ENCODE peak calls at places on chromosome 20, in nine cellular contexts. P, H, W, A, T, F, I, Y and Z are unnamed samples.

GRCh38 chr20:24936526-24937407 is 12.3 kb upstream of the CST7 start:
- DNase-seq in P (no peak), H (no peak), W (no peak), A (no peak), T (no peak), F (no peak), I (no peak), Y (no peak), Z (no peak)

GRCh38 chr20:32752458-32753250 is 9.4 kb upstream of the COMMD7 start:
- DNase-seq in P (no peak), H (no peak), W (no peak), A (no peak), T (no peak), F (no peak), I (no peak), Y (no peak), Z (peak; percentile 98)

GRCh38 chr20:16654858-16655257 is 75.0 kb upstream of the SNRPB2 start:
- DNase-seq in P (no peak), H (no peak), W (no peak), A (no peak), T (no peak), F (no peak), I (no peak), Y (no peak), Z (no peak)

GRCh38 chr20:48616481-48616880 is 211.3 kb downstream of the PREX1 start:
- DNase-seq in P (no peak), H (no peak), W (no peak), A (no peak), T (no peak), F (peak; percentile 38), I (no peak), Y (no peak), Z (no peak)

GRCh38 chr20:51287628-51288413 is 254.7 kb downstream of the NFATC2 start:
- DNase-seq in P (no peak), H (no peak), W (no peak), A (no peak), T (no peak), F (no peak), I (no peak), Y (no peak), Z (no peak)

GRCh38 chr20:49437057-49437456 is 45.4 kb downstream of the KCNB1 start:
- DNase-seq in P (no peak), H (no peak), W (no peak), A (no peak), T (no peak), F (no peak), I (no peak), Y (no peak), Z (no peak)

GRCh38 chr20:33408716-33409654 is 7.7 kb upstream of the CDK5RAP1 start:
- DNase-seq in P (no peak), H (no peak), W (no peak), A (no peak), T (no peak), F (no peak), I (no peak), Y (no peak), Z (no peak)

GRCh38 chr20:5221078-5221430 is 94.2 kb downstream of the CDS2 start:
- DNase-seq in P (no peak), H (no peak), W (no peak), A (no peak), T (no peak), F (no peak), I (no peak), Y (no peak), Z (no peak)

GRCh38 chr20:21322921-21323321 is 19.8 kb downstream of the XRN2 start:
- DNase-seq in P (no peak), H (no peak), W (no peak), A (no peak), T (no peak), F (no peak), I (no peak), Y (no peak), Z (no peak)

GRCh38 chr20:42634096-42634495 is 555.6 kb downstream of the PTPRT start:
- DNase-seq in P (no peak), H (no peak), W (no peak), A (no peak), T (no peak), F (no peak), I (no peak), Y (no peak), Z (no peak)

GRCh38 chr20:52783769-52784168 is 188.4 kb upstream of the TSHZ2 start:
- DNase-seq in P (no peak), H (no peak), W (no peak), A (no peak), T (no peak), F (no peak), I (peak; percentile 24), Y (no peak), Z (peak; percentile 24)

DNA sequence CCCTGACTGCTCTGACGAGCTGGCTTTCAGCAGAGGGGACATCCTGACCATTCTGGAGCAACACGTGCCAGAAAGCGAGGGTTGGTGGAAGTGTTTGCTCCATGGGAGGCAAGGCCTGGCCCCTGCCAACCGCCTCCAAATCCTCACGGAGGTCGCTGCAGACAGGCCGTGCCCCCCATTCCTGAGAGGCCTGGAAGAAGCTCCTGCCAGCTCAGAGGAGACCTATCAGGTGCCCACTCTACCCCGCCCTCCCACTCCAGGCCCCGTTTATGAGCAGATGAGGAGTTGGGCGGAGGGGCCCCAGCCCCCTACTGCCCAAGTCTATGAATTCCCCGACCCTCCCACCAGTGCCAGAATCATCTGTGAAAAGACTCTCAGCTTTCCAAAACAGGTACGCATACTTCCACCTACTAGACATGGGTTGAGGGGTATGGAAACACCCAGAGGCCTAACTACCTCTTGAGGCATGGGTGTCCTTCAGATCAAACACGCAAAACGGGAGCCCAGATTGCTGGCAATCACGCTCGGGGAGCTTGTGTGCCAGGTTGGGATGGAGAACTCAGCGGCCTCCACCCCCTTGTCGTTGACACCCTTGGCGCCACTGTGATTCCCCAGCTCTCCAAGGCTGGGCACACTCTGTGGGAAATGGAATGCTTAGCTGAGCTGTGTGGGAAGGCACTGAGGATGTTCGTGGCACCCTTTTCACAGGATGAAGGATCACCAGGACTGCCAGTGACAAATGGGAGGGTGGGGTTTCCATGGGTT is 25.3 kb downstream of the CASS4 start:
- DNase-seq in P (no peak), H (no peak), W (no peak), A (no peak), T (no peak), F (no peak), I (no peak), Y (no peak), Z (no peak)
- TF ChIP-seq POLR2A in P (no peak), H (no peak), W (no peak), A (no peak), T (no peak), F (no peak), I (no peak), Y (no peak), Z (no peak)

GRCh38 chr20:54002056-54002575 is 68.3 kb downstream of the BCAS1 start:
- DNase-seq in P (no peak), H (no peak), W (no peak), A (no peak), T (no peak), F (no peak), I (no peak), Y (no peak), Z (no peak)

GRCh38 chr20:54004397-54004940 is 65.9 kb downstream of the BCAS1 start:
- DNase-seq in P (no peak), H (no peak), W (no peak), A (no peak), T (no peak), F (no peak), I (no peak), Y (no peak), Z (no peak)

GRCh38 chr20:54000914-54001313 is 69.5 kb downstream of the BCAS1 start:
- DNase-seq in P (no peak), H (no peak), W (no peak), A (no peak), T (no peak), F (no peak), I (no peak), Y (no peak), Z (no peak)

GRCh38 chr20:54000262-54000661 is 70.1 kb downstream of the BCAS1 start:
- DNase-seq in P (no peak), H (no peak), W (no peak), A (no peak), T (no peak), F (no peak), I (no peak), Y (no peak), Z (no peak)

GRCh38 chr20:54002741-54003140 is 67.7 kb downstream of the BCAS1 start:
- DNase-seq in P (no peak), H (no peak), W (no peak), A (no peak), T (no peak), F (no peak), I (no peak), Y (no peak), Z (no peak)
- TF ChIP-seq CTCF in P (no peak), H (no peak), W (no peak), A (no peak), T (no peak), F (no peak), I (no peak), Y (no peak), Z (no peak)

DNA sequence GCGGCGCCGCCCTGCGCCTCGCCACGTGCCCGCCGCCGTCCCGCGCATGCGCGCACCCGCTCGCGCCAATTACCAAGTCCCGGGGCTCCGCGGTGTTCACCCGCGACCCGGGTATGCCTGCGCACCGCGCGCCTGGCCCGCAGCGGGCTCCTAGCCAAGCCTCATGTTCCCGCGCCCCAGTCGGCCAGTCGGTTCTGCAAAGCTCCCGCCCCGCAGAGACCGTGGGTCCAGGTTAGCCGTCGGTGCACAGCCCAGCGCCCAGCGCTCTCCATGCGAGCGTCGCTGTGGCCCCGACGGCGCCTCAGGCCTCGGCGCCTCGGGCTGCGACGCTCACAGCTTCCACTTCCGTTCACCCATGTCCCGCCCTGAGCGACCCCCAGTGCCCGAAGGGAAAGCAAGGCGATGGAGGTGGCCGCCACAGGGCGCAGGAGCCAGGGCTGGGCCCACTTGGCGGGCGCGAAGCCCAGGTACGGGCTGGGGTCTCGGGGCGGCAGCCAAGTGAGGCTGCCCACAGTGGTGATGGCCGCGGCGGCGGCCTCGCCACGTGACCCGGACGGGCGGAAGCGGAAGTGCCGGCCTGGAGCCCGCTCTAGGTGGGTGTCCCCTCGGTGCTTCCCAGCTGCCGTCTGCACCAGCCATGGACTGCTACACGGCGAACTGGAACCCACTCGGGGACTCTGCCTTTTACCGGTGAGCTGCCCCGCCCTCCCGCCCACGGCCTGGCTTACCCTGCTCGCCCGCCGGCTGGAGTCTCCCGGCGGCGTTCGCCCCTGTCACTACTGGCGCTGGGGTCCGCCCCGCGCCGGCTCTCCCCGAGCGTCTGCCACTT is at the start of the genes PCED1A and VPS16:
- DNase-seq in P (peak; percentile 88), H (peak; percentile 93), W (peak; percentile 80), A (peak; percentile 89), T (peak; percentile 88), F (peak; percentile 81), I (peak; percentile 90), Y (peak; percentile 70), Z (peak; percentile 91)
- TF ChIP-seq POLR2A in P (peak; percentile 72), H (peak; percentile 46), W (peak; percentile 46), A (no peak), T (no peak), F (no peak), I (peak; percentile 86), Y (peak; percentile 52), Z (peak; percentile 53)

DNA sequence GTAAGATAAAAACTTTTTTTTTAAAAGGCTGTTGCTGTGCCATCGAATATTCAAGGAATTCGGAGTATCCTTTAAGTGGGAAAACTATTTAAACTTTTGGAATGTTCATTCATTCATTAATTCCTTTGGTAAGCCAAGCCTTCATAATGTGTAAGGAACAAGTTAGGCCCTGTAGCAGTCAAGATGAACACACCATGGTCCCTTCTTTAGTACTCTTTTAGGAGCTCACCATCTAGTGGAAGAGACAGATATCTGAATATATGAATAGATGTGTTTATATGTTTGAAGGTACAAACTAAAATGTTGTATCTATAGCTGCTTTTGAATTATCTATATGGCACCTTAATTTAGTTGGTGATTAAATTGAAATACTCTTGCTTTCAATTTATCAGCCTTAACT is 5.8 kb downstream of the SPO11 start:
- DNase-seq in P (no peak), H (no peak), W (no peak), A (no peak), T (no peak), F (no peak), I (peak; percentile 27), Y (no peak), Z (no peak)
- TF ChIP-seq CTCF in P (no peak), H (no peak), W (no peak), A (no peak), T (no peak), F (no peak), I (peak; percentile 16), Y (no peak), Z (no peak)